ENCODE peak calls at places on chromosomes 6 and 20, in four cellular contexts. H is H1, P is SK-N-SH, I is K562. N is an unnamed sample.

GRCh38 chr20:2693286-2693995 is 861 bp downstream of the EBF4 start:
- DNase-seq in H (peak; percentile 67), P (peak; percentile 90), I (no peak), N (no peak)

GRCh38 chr6:72219536-72219935 is 333.2 kb downstream of the RIMS1 start:
- DNase-seq in H (no peak), P (no peak), I (no peak), N (no peak)

GRCh38 chr6:155085582-155086253 is 90.6 kb downstream of the TIAM2 start:
- DNase-seq in H (no peak), P (no peak), I (no peak), N (no peak)

GRCh38 chr6:12064125-12064524 is 52.0 kb downstream of the HIVEP1 start:
- DNase-seq in H (no peak), P (no peak), I (no peak), N (no peak)

GRCh38 chr20:26276811-26277210 is 580.2 kb upstream of the ZNF337 start:
- DNase-seq in H (peak; percentile 45), P (peak; percentile 50), I (no peak), N (no peak)

GRCh38 chr6:146913842-146914562 is 290.2 kb upstream of the STXBP5 start:
- DNase-seq in H (peak; percentile 59), P (peak; percentile 10), I (peak; percentile 77), N (peak; percentile 51)

GRCh38 chr20:25285091-25285647 is 37.3 kb downstream of the PYGB start:
- DNase-seq in H (peak; percentile 52), P (no peak), I (no peak), N (no peak)

GRCh38 chr20:51733070-51733469 is 35.1 kb downstream of the ATP9A start:
- DNase-seq in H (no peak), P (no peak), I (no peak), N (no peak)

GRCh38 chr6:27897580-27898206 is 14.5 kb downstream of the OR2B2 start:
- DNase-seq in H (no peak), P (no peak), I (no peak), N (no peak)

GRCh38 chr6:7461416-7461815 is 71.8 kb downstream of the RIOK1 start:
- DNase-seq in H (no peak), P (no peak), I (no peak), N (no peak)

GRCh38 chr20:12816009-12816408 is 192.8 kb upstream of the SPTLC3 start:
- DNase-seq in H (no peak), P (no peak), I (no peak), N (no peak)

GRCh38 chr20:10661261-10661660 is 12.5 kb downstream of the JAG1 start:
- DNase-seq in H (no peak), P (no peak), I (no peak), N (no peak)

GRCh38 chr6:46296586-46296985 is 125.8 kb upstream of the ENPP5 start:
- DNase-seq in H (no peak), P (no peak), I (no peak), N (no peak)

GRCh38 chr20:53900380-53900999 is 169.9 kb downstream of the BCAS1 start:
- DNase-seq in H (no peak), P (no peak), I (no peak), N (no peak)

GRCh38 chr20:695165-695866 is 19.7 kb upstream of the SCRT2 start:
- DNase-seq in H (no peak), P (no peak), I (no peak), N (no peak)

GRCh38 chr6:34001706-34002645 is 143.9 kb downstream of the GRM4 start:
- DNase-seq in H (no peak), P (no peak), I (no peak), N (no peak)

GRCh38 chr6:36839819-36840379 is 655 bp upstream of the CPNE5 start:
- DNase-seq in H (peak; percentile 63), P (peak; percentile 87), I (peak; percentile 89), N (peak; percentile 15)

GRCh38 chr6:35710241-35710847 is 21.6 kb upstream of the FKBP5 start:
- DNase-seq in H (peak; percentile 16), P (no peak), I (no peak), N (no peak)

GRCh38 chr6:82066196-82066595 is 181.3 kb downstream of the IBTK start:
- DNase-seq in H (no peak), P (no peak), I (no peak), N (no peak)

GRCh38 chr6:104689551-104690205 is 170.0 kb downstream of the HACE1 start:
- DNase-seq in H (no peak), P (no peak), I (no peak), N (no peak)

GRCh38 chr6:119604124-119604523 is 254.6 kb upstream of the MAN1A1 start:
- DNase-seq in H (no peak), P (no peak), I (no peak), N (no peak)

GRCh38 chr6:104525677-104526322 is 333.9 kb downstream of the HACE1 start:
- DNase-seq in H (peak; percentile 80), P (peak; percentile 74), I (peak; percentile 90), N (peak; percentile 73)

GRCh38 chr20:1894471-1894950 is 696 bp upstream of the SIRPA start:
- DNase-seq in H (no peak), P (peak; percentile 92), I (peak; percentile 58), N (peak; percentile 42)

GRCh38 chr6:38169221-38169674 is 349.7 kb downstream of the ZFAND3 start:
- DNase-seq in H (no peak), P (no peak), I (no peak), N (no peak)

GRCh38 chr20:34525709-34526416 is 9.6 kb downstream of the DYNLRB1 start:
- DNase-seq in H (no peak), P (peak; percentile 38), I (no peak), N (peak; percentile 10)
- H3K27ac ChIP-seq in H (no peak overlapping the region), P (peak overlapping the region; percentile 75), I (peak overlapping the region; percentile 61), N (no peak overlapping the region)

GRCh38 chr6:56683882-56684281 is 41.2 kb upstream of the DST start:
- DNase-seq in H (no peak), P (no peak), I (no peak), N (no peak)
- TF ChIP-seq GABPA in H (no peak), P (no peak), I (no peak), N (no peak)

DNA sequence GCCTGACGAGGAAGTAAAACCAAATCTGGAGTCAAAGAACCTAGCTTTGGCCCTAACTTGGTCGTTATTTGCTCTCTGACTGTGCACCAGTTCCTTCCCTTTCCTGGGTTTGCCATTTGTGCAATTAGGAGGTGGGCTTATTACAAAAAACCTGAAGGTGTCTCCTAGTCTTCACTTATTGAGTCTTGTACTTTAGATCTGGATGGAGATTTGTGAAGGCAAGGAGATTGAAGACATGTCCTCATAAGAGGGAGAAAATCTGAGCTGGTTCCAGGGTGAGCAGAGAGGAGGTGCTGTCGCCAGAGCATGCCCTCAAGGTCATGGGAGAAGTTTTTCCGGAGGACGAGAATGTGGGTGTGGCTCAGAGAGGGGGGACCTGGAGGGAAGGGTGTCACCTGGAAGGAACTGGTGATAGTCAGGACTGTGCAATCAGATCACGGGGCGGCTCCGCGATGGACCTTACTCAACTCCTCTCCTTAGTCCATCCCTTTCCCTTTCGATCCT is 703 bp upstream of the ACSS2 start:
- DNase-seq in H (no peak), P (no peak), I (no peak), N (no peak)
- H3K4me3 ChIP-seq in H (peak overlapping the region; percentile 98), P (peak overlapping the region; percentile 64), I (peak overlapping the region; percentile 90), N (peak overlapping the region; percentile 72)

GRCh38 chr6:137399949-137400443 is 94.2 kb downstream of the OLIG3 start:
- DNase-seq in H (no peak), P (no peak), I (no peak), N (no peak)
- H3K27ac ChIP-seq in H (no peak overlapping the region), P (no peak overlapping the region), I (no peak overlapping the region), N (no peak overlapping the region)

DNA sequence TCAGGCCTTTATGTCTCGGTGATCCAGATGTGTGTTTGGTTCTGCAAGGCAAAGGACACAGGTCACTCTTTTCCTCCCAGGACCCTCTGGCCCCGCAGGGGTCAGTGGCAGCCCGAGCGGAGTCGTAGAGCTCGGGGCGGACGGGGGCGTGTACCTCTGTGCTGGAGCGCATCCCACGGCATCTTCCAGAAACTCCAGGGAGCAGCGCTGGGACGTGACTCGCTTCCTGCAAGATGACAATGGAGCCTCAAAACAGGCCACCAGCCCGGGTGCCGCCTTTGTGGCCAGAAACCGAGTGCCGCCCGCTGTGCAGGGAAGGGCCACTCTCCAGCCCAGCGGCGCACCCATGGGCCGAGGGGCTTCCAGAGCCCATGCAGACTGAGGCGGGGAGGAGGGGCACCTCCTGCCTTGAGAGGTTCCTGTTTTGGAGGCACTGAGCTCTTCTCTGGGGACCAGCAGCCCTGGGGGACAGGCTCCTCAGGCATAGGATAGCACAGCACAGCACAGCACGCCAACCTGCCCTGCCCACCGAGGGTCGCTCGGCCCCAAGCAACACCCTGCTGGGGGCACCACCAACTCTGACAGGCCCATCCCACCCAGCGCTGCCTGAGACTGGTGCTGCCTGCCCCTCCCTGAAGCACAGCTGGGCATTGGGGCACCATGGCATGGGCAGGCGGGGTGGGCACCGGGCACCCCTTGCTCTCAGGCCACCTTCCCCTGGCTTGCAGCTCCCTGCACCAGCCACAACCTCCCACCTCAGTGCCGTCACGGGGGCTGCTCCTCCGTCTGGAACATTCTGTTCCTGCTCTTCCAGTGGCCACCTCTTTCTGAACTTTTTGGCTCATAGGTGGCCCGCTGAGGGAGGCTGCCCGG is 9.7 kb downstream of the RPS21 start:
- DNase-seq in H (no peak), P (no peak), I (no peak), N (no peak)
- TF ChIP-seq GABPA in H (no peak), P (no peak), I (no peak), N (no peak)

GRCh38 chr6:26570027-26570809 is 26.5 kb upstream of the ABT1 start:
- DNase-seq in H (peak; percentile 45), P (no peak), I (peak; percentile 41), N (no peak)
- H3K4me3 ChIP-seq in H (no peak overlapping the region), P (no peak overlapping the region), I (peak overlapping the region; percentile 75), N (no peak overlapping the region)

GRCh38 chr6:1479601-1480236 is 90.3 kb downstream of the FOXF2 start:
- DNase-seq in H (no peak), P (no peak), I (no peak), N (no peak)

GRCh38 chr6:1479095-1479494 is 89.7 kb downstream of the FOXF2 start:
- DNase-seq in H (no peak), P (no peak), I (no peak), N (no peak)

GRCh38 chr6:1474205-1474604 is 84.8 kb downstream of the FOXF2 start:
- DNase-seq in H (no peak), P (no peak), I (no peak), N (no peak)

GRCh38 chr6:1475169-1475568 is 85.8 kb downstream of the FOXF2 start:
- DNase-seq in H (no peak), P (no peak), I (no peak), N (no peak)

GRCh38 chr6:1477432-1478090 is 88.2 kb downstream of the FOXF2 start:
- DNase-seq in H (no peak), P (no peak), I (no peak), N (no peak)
- H3K27ac ChIP-seq in H (no peak overlapping the region), P (no peak overlapping the region), I (no peak overlapping the region), N (no peak overlapping the region)

N was measured in HL-60.